ENCODE peak calls at places on chromosome 18, in six cellular contexts. K is OCI-LY7, C is GM23248, L is neuronal stem cell, D is IMR-90, J is K562. I is an unnamed sample.

GRCh38 chr18:76721207-76721996 is 101.0 kb upstream of the ZNF236 start:
- DNase-seq in K (no peak), C (no peak), L (no peak), D (no peak), J (no peak), I (no peak)

GRCh38 chr18:35024965-35025364 is 16.2 kb upstream of the MAPRE2 start:
- DNase-seq in K (no peak), C (peak), L (no peak), D (peak), J (no peak), I (peak)

GRCh38 chr18:49898421-49898820 is 85.1 kb upstream of the ACAA2 start:
- DNase-seq in K (peak), C (peak), L (peak), D (peak), J (peak), I (peak)

GRCh38 chr18:76064998-76065397 is 430.0 kb downstream of the ZNF516 start:
- DNase-seq in K (no peak), C (no peak), L (no peak), D (no peak), J (peak), I (no peak)

GRCh38 chr18:44693030-44693784 is 12.5 kb downstream of the SETBP1 start:
- DNase-seq in K (no peak), C (peak), L (no peak), D (no peak), J (no peak), I (peak)

GRCh38 chr18:23330423-23330822 is 122.7 kb upstream of the RIOK3 start:
- DNase-seq in K (peak), C (no peak), L (no peak), D (no peak), J (no peak), I (no peak)

GRCh38 chr18:8610442-8610801 is 1.2 kb downstream of the RAB12 start:
- DNase-seq in K (peak), C (peak), L (no peak), D (peak), J (no peak), I (no peak)

GRCh38 chr18:60469396-60469795 is 96.8 kb upstream of the MC4R start:
- DNase-seq in K (no peak), C (peak), L (no peak), D (no peak), J (no peak), I (no peak)

GRCh38 chr18:75408554-75409506 is 18.7 kb downstream of the SMIM21 start:
- DNase-seq in K (no peak), C (peak), L (no peak), D (peak), J (no peak), I (peak)

GRCh38 chr18:12088731-12089375 is 4.8 kb upstream of the ANKRD62 start:
- DNase-seq in K (no peak), C (no peak), L (no peak), D (no peak), J (no peak), I (no peak)

GRCh38 chr18:48354746-48355260 is 54.4 kb downstream of the ZBTB7C start:
- DNase-seq in K (no peak), C (no peak), L (no peak), D (no peak), J (no peak), I (no peak)

GRCh38 chr18:77250501-77250925 is 865 bp downstream of the GALR1 start:
- DNase-seq in K (no peak), C (no peak), L (peak), D (no peak), J (no peak), I (no peak)

GRCh38 chr18:671405-671804 is 14.0 kb downstream of the TYMS start:
- DNase-seq in K (no peak), C (no peak), L (no peak), D (no peak), J (no peak), I (no peak)

GRCh38 chr18:33957705-33958104 is 267.0 kb downstream of the NOL4 start:
- DNase-seq in K (no peak), C (no peak), L (no peak), D (no peak), J (no peak), I (no peak)

GRCh38 chr18:76378526-76379215 is 116.4 kb downstream of the ZNF516 start:
- DNase-seq in K (no peak), C (no peak), L (no peak), D (no peak), J (no peak), I (no peak)

GRCh38 chr18:63928331-63928730 is 20.6 kb downstream of the SERPINB10 start:
- DNase-seq in K (no peak), C (no peak), L (no peak), D (no peak), J (no peak), I (no peak)

GRCh38 chr18:76402026-76402990 is 92.7 kb downstream of the ZNF516 start:
- DNase-seq in K (no peak), C (no peak), L (no peak), D (no peak), J (no peak), I (no peak)

GRCh38 chr18:30987479-30988241 is 54.9 kb downstream of the DSC3 start:
- DNase-seq in K (no peak), C (peak), L (no peak), D (no peak), J (peak), I (peak)

GRCh38 chr18:13438507-13439056 is 220.0 kb downstream of the LDLRAD4 start:
- DNase-seq in K (peak), C (no peak), L (no peak), D (no peak), J (no peak), I (no peak)

GRCh38 chr18:76722224-76723061 is 99.9 kb upstream of the ZNF236 start:
- DNase-seq in K (no peak), C (no peak), L (no peak), D (no peak), J (no peak), I (no peak)

GRCh38 chr18:35278969-35279368 is 11.1 kb downstream of the ZSCAN30 start:
- DNase-seq in K (no peak), C (no peak), L (no peak), D (no peak), J (no peak), I (no peak)

GRCh38 chr18:13290856-13291271 is 72.3 kb downstream of the LDLRAD4 start:
- DNase-seq in K (no peak), C (no peak), L (no peak), D (no peak), J (no peak), I (no peak)

GRCh38 chr18:12686100-12686499 is 16.4 kb downstream of the CEP76 start:
- DNase-seq in K (peak), C (peak), L (no peak), D (peak), J (no peak), I (no peak)

GRCh38 chr18:49795612-49796552 is 17.5 kb downstream of the ACAA2 start:
- DNase-seq in K (no peak), C (peak), L (no peak), D (peak), J (no peak), I (peak)

GRCh38 chr18:79595876-79596374 is 83.7 kb upstream of the CTDP1 start:
- DNase-seq in K (no peak), C (no peak), L (no peak), D (no peak), J (no peak), I (no peak)

GRCh38 chr18:51236225-51236624 is 38.7 kb upstream of the MEX3C start:
- DNase-seq in K (no peak), C (peak), L (no peak), D (peak), J (peak), I (peak)

GRCh38 chr18:59839241-59839640 is 60.6 kb upstream of the PMAIP1 start:
- DNase-seq in K (no peak), C (no peak), L (no peak), D (no peak), J (no peak), I (no peak)

GRCh38 chr18:45505497-45506206 is 109.6 kb upstream of the SLC14A2 start:
- DNase-seq in K (no peak), C (peak), L (no peak), D (no peak), J (no peak), I (peak)

GRCh38 chr18:53567935-53568574 is 656.4 kb downstream of the MBD2 start:
- DNase-seq in K (peak), C (peak), L (peak), D (peak), J (peak), I (peak)

GRCh38 chr18:51009071-51009470 is 20.9 kb upstream of the SMAD4 start:
- DNase-seq in K (no peak), C (peak), L (no peak), D (peak), J (no peak), I (peak)

GRCh38 chr18:56574827-56575226 is 63.6 kb downstream of the TXNL1 start:
- DNase-seq in K (no peak), C (no peak), L (no peak), D (peak), J (no peak), I (no peak)

GRCh38 chr18:28789460-28789859 is 612.5 kb upstream of the CDH2 start:
- DNase-seq in K (no peak), C (peak), L (no peak), D (no peak), J (no peak), I (peak)

GRCh38 chr18:25327631-25328030 is 24.3 kb downstream of the ZNF521 start:
- DNase-seq in K (no peak), C (no peak), L (no peak), D (no peak), J (no peak), I (no peak)
- H3K4me2 ChIP-seq in K (no peak), C (no peak), L (no peak), D (no peak), J (no peak), I (no peak)

GRCh38 chr18:58292675-58293074 is 248.6 kb downstream of the NEDD4L start:
- DNase-seq in K (no peak), C (no peak), L (no peak), D (no peak), J (no peak), I (no peak)
- H3K4me2 ChIP-seq in K (no peak), C (no peak), L (no peak), D (no peak), J (no peak), I (no peak)

GRCh38 chr18:40293311-40293710 is 1661.7 kb upstream of the PIK3C3 start:
- DNase-seq in K (no peak), C (peak), L (no peak), D (no peak), J (no peak), I (no peak)
- H3K4me2 ChIP-seq in K (no peak), C (no peak), L (no peak), D (no peak), J (no peak), I (no peak)

DNA sequence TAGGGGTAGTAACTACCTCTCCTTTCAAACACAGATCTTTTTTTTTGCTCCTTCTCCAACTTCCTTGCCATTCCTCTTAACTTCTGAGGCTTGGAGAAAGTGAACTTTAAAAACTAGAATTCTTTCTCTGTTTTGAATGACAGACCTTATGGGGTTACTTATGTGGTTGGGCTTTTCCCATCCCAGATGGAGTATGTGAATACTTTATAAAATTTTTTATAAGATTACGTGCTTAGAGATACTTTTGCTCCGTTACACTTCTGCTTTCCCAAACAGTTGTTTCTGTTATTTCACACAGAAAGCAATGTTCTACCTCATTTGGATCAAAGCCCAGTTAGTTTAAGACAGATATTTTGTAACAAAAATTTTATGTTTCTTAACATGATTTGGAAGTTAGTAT is 20.2 kb downstream of the GREB1L start:
- DNase-seq in K (no peak), C (no peak), L (no peak), D (no peak), J (no peak), I (no peak)
- H3K4me2 ChIP-seq in K (no peak), C (no peak), L (no peak), D (no peak), J (no peak), I (no peak)

GRCh38 chr18:70419526-70419925 is 130.7 kb downstream of the SOCS6 start:
- DNase-seq in K (no peak), C (peak), L (no peak), D (peak), J (no peak), I (peak)

GRCh38 chr18:70420151-70420898 is 131.5 kb downstream of the SOCS6 start:
- DNase-seq in K (no peak), C (peak), L (no peak), D (peak), J (no peak), I (peak)

GRCh38 chr18:70423120-70423519 is 134.3 kb downstream of the SOCS6 start:
- DNase-seq in K (no peak), C (no peak), L (no peak), D (no peak), J (no peak), I (no peak)

GRCh38 chr18:70422061-70422965 is 133.5 kb downstream of the SOCS6 start:
- DNase-seq in K (no peak), C (peak), L (no peak), D (peak), J (no peak), I (peak)

DNA sequence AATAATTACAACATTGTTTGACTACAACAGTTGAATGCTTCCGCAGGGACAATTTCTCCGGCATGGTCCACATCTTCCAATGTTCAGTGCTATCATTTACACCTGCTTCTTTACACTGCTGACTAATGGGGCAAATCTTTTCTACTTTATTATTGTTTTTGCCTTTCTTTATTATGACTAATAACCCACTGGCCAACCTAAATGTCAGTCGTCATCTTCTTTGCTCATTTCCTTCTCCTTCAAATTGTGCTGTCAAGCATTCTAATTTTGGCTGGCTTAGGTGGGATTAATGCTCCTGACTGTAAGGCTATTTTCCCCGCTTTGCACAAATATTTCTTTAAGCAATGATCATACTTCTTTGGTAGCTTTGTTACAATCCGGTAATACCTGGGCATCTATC is 132.6 kb downstream of the SOCS6 start:
- DNase-seq in K (no peak), C (peak), L (no peak), D (peak), J (no peak), I (peak)
- H3K4me2 ChIP-seq in K (no peak), C (peak), L (no peak), D (peak), J (no peak), I (peak)

GRCh38 chr18:21101172-21101571 is 10.4 kb downstream of the ROCK1 start:
- DNase-seq in K (no peak), C (no peak), L (no peak), D (no peak), J (no peak), I (no peak)
- H3K4me2 ChIP-seq in K (peak), C (no peak), L (no peak), D (no peak), J (no peak), I (no peak)

GRCh38 chr18:6666286-6666685 is 63.2 kb upstream of the ARHGAP28 start:
- DNase-seq in K (no peak), C (no peak), L (no peak), D (no peak), J (no peak), I (no peak)

GRCh38 chr18:6661692-6662415 is 67.7 kb upstream of the ARHGAP28 start:
- DNase-seq in K (no peak), C (no peak), L (no peak), D (no peak), J (no peak), I (no peak)

DNA sequence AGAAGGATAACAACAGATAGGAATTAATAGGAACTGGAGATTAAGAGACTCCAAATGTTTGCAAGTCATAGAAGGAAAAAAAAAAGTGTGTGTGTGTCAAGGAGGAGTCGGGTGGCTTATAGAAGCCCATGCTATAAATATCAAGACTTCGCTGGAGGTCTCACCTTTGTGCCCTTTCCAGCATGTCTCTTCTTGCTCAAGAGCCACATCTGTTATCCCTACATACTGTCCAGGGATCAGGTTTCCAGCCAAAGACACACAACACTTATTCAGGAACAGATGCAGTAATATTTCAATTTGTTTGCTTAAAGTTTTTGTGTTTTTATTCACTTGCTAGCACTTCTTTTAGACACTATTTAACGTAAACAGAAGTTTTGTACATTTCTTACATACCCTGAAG is 69.2 kb upstream of the ARHGAP28 start:
- DNase-seq in K (no peak), C (no peak), L (no peak), D (peak), J (no peak), I (no peak)
- H3K4me2 ChIP-seq in K (no peak), C (no peak), L (no peak), D (no peak), J (no peak), I (no peak)

GRCh38 chr18:78540636-78541400 is 438.8 kb upstream of the SALL3 start:
- DNase-seq in K (no peak), C (no peak), L (no peak), D (no peak), J (no peak), I (no peak)
- H3K4me2 ChIP-seq in K (no peak), C (no peak), L (no peak), D (no peak), J (no peak), I (no peak)

GRCh38 chr18:21763846-21764646 is 23.5 kb downstream of the MIB1 start:
- DNase-seq in K (no peak), C (no peak), L (no peak), D (peak), J (no peak), I (no peak)

GRCh38 chr18:21760321-21760720 is 19.7 kb downstream of the MIB1 start:
- DNase-seq in K (no peak), C (peak), L (no peak), D (peak), J (no peak), I (peak)

GRCh38 chr18:21761471-21762115 is 21.0 kb downstream of the MIB1 start:
- DNase-seq in K (no peak), C (no peak), L (no peak), D (no peak), J (no peak), I (no peak)

GRCh38 chr18:21757833-21758232 is 17.2 kb downstream of the MIB1 start:
- DNase-seq in K (no peak), C (no peak), L (no peak), D (no peak), J (no peak), I (no peak)

GRCh38 chr18:21762181-21762772 is 21.7 kb downstream of the MIB1 start:
- DNase-seq in K (no peak), C (no peak), L (no peak), D (no peak), J (no peak), I (no peak)
- H3K4me2 ChIP-seq in K (no peak), C (no peak), L (no peak), D (no peak), J (no peak), I (no peak)